ENCODE peak calls at places on chromosomes 12 and 14, in four cellular contexts. L is K562, X is HepG2, M is GM12878. Y is an unnamed sample.

GRCh38 chr12:127588224-127588623 is 678.7 kb upstream of the TMEM132C start:
- DNase-seq in L (no peak), X (no peak), M (no peak), Y (peak; percentile 27)

GRCh38 chr14:20468773-20469241 is 399 bp upstream of the PNP start:
- DNase-seq in L (no peak), X (no peak), M (no peak), Y (peak; percentile 38)

GRCh38 chr14:71855399-71856036 is 76.7 kb upstream of the RGS6 start:
- DNase-seq in L (peak; percentile 50), X (peak; percentile 49), M (peak; percentile 31), Y (peak; percentile 88)

GRCh38 chr14:44912041-44912869 is 49.5 kb downstream of the KLHL28 start:
- DNase-seq in L (no peak), X (no peak), M (no peak), Y (peak; percentile 32)

GRCh38 chr14:81936902-81937301 is 403.2 kb upstream of the SEL1L start:
- DNase-seq in L (no peak), X (no peak), M (no peak), Y (no peak)

GRCh38 chr12:71415336-71416231 is 24.0 kb upstream of the LGR5 start:
- DNase-seq in L (peak; percentile 48), X (peak; percentile 60), M (peak; percentile 7), Y (peak; percentile 86)

GRCh38 chr14:74934476-74935339 is 11.6 kb upstream of the RPS6KL1 start:
- DNase-seq in L (no peak), X (no peak), M (no peak), Y (peak; percentile 30)

GRCh38 chr14:54730156-54730961 is 163.4 kb downstream of the SAMD4A start:
- DNase-seq in L (no peak), X (no peak), M (peak; percentile 94), Y (no peak)

GRCh38 chr12:125683748-125684381 is 618.6 kb downstream of the AACS start:
- DNase-seq in L (no peak), X (peak; percentile 31), M (no peak), Y (peak; percentile 94)

GRCh38 chr12:18430425-18431048 is 169.2 kb downstream of the PIK3C2G start:
- DNase-seq in L (peak; percentile 23), X (peak; percentile 24), M (no peak), Y (peak; percentile 78)
- TF ChIP-seq JUNB in L (no peak), X (no peak), M (no peak), Y (no peak)

GRCh38 chr14:69259176-69259530 is 805 bp upstream of the GALNT16 start:
- DNase-seq in L (no peak), X (no peak), M (no peak), Y (no peak)
- TF ChIP-seq EZH2 in L (no peak), X (no peak), M (peak; percentile 88), Y (no peak)

GRCh38 chr12:101923049-101923718 is 45.8 kb downstream of the DRAM1 start:
- DNase-seq in L (no peak), X (no peak), M (no peak), Y (no peak)

GRCh38 chr12:101925935-101926334 is 48.6 kb downstream of the DRAM1 start:
- DNase-seq in L (no peak), X (no peak), M (no peak), Y (no peak)

GRCh38 chr12:101925352-101925751 is 48.0 kb downstream of the DRAM1 start:
- DNase-seq in L (no peak), X (no peak), M (no peak), Y (no peak)

GRCh38 chr12:101927042-101927441 is 49.7 kb downstream of the DRAM1 start:
- DNase-seq in L (no peak), X (no peak), M (no peak), Y (no peak)

DNA sequence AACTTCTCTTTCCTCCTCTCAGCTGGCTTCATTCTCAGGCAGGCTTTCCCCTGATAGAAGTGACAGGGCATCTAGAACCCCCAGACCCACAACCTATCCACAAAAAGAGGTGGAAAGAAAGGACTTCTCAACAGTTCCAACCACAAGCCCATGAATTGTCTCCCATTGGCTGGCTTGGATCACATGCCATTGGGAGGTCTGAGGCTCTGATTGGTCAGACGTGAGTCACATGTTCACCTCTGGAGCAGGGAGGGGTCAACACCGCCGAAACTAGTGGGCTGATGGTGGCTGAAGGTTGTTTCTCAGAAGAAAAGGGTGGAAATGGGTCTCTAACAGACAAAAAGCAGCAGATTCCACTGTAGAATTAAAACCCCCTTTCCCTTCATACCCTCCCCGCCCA is 47.3 kb downstream of the DRAM1 start:
- DNase-seq in L (peak; percentile 89), X (no peak), M (no peak), Y (peak; percentile 22)
- TF ChIP-seq JUNB in L (no peak), X (no peak), M (no peak), Y (no peak)

DNA sequence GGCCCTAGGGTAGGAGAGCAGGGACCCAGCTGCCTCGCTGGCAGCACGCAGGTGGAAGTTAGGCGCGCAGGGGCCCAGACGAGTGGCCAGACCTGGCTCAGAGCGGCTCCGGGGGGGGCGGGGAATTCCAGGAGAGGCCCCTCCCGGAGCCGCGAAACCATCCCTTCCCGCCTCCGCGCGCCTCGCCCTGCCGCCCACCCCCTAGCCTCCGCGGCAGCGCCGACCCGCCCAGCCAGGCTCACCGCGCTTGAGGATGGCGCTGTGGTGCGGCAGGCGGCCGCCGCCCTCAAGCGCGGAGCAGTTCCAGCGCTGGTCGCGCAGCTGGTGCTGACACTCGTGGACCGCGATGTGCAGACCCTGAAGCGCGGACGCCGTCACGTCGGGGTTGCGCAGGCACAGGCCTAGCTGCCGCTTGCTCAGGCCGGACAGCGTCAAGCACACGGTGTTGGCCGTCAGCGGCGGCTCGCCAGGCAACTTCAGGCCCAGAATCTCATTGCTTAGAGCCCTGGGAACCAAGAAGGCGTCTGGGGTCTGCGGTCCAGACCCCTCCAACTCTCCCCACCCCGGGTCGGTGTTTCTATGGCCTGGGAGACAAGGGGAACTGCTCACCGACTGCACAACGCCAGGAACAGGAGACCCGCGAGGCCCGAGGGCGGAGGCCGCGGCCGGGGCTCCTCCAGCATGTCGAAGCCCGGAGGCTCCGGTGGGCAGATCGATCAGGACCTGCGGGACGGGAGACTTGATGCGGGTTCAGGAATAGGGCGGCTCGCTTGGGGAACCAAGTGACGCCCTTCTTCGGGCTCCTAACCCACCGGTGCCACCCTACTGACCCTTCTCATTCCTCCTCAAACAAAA is 1.5 kb downstream of the WNT10B start:
- DNase-seq in L (peak; percentile 76), X (no peak), M (no peak), Y (peak; percentile 51)
- TF ChIP-seq EZH2 in L (no peak), X (peak; percentile 81), M (no peak), Y (peak; percentile 95)

GRCh38 chr12:17278946-17279345 is 673.0 kb upstream of the LMO3 start:
- DNase-seq in L (no peak), X (no peak), M (no peak), Y (peak; percentile 26)
- TF ChIP-seq JUNB in L (no peak), X (no peak), M (no peak), Y (no peak)

DNA sequence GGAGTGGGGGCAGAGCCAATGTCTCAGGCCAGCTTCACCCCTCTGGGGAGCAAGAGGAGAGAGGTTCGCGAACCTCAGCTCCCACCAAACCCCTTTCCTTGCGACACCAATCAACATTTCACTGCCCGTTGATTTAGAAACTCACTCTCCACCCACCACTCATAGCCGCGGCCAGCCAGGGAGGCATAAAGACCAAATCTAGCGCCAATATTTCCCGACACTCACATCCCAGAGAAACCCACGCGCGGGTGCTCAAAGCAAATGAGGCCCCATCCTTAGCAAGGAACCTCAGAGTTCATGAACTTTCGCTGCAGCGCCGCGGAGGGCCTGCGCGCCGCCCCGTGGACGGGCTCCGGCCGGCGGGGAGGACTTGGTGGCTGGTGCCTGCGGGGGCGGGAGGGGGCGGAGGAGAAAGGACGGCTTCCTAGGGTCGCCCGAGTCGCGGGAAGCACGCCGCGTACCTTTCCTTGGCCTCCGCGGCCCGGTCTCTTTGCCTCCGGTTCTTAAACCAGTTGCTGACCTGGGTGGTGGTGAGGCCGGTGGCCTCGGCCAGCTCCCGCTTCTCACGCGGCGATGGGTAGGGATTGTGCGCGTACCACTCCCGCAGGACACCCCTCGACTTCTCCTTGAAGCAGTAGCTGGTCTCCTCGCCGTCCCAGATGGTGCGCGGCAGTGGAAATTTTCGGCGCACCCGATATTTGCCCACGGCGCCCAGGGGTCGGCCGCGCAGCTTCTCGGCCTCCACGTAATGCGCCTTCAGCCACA is 926 bp downstream of the SIX1 start:
- DNase-seq in L (peak; percentile 34), X (no peak), M (no peak), Y (peak; percentile 45)
- TF ChIP-seq EZH2 in L (no peak), X (no peak), M (no peak), Y (peak; percentile 98)

Y was measured in GM23338.